ENCODE peak calls at places on chromosomes 7 and 10, in six cellular contexts. J is NCI-H2171 treated with DMSO at 0.1 percent for 48 hours; S is T-helper 9 cell; X is Right ventricle myocardium inferior; N is caudate nucleus; Y is naive thymus-derived CD4-positive, alpha-beta T cell. F is an unnamed sample.

GRCh38 chr10:50398383-50398782 is 147.1 kb upstream of the ASAH2 start:
- DNase-seq in Y (no peak), S (no peak), J (no peak), X (no peak), N (no peak), F (no peak)

GRCh38 chr10:132407243-132407746 is 10.3 kb downstream of the PWWP2B start:
- DNase-seq in N (no peak), Y (no peak), X (peak), S (no peak), J (no peak), F (no peak)

GRCh38 chr10:9853405-9854010 is 1164.2 kb upstream of the CELF2 start:
- DNase-seq in N (no peak), X (peak), Y (no peak), S (no peak), J (no peak), F (no peak)

GRCh38 chr10:80356563-80356999 is at the start of the genes DYDC1 and DYDC2:
- DNase-seq in N (peak), S (no peak), Y (peak), X (peak), J (peak), F (peak)

GRCh38 chr10:113751116-113751728 is at the start of gene PLEKHS1:
- DNase-seq in S (no peak), X (no peak), Y (no peak), N (no peak), J (no peak), F (no peak)

GRCh38 chr10:21584834-21585530 is 51.0 kb downstream of the MLLT10 start:
- DNase-seq in X (no peak), S (no peak), Y (no peak), N (no peak), J (no peak), F (no peak)

GRCh38 chr7:112449353-112449752 is 907 bp upstream of the IFRD1 start:
- DNase-seq in N (peak), Y (peak), J (no peak), X (no peak), S (no peak), F (no peak)

GRCh38 chr7:920351-921070 is 34.0 kb downstream of the ADAP1 start:
- DNase-seq in N (peak), S (no peak), J (no peak), X (peak), Y (no peak), F (no peak)

GRCh38 chr10:104333037-104333727 is 5.1 kb downstream of the ITPRIP start:
- DNase-seq in S (peak), N (no peak), X (no peak), J (no peak), Y (peak), F (peak)

GRCh38 chr10:70589762-70590662 is 12.5 kb downstream of the PRF1 start:
- DNase-seq in S (no peak), Y (no peak), J (peak), X (peak), N (peak), F (no peak)

GRCh38 chr10:132700168-132701098 is 85.5 kb downstream of the NKX6-2 start:
- DNase-seq in N (no peak), X (no peak), Y (no peak), S (no peak), J (no peak), F (no peak)

GRCh38 chr7:45221266-45221665 is 63.7 kb downstream of the RAMP3 start:
- DNase-seq in S (no peak), X (no peak), Y (no peak), J (no peak), N (no peak), F (no peak)

GRCh38 chr7:3650844-3651243 is 349.8 kb downstream of the SDK1 start:
- DNase-seq in Y (no peak), N (no peak), X (no peak), J (no peak), S (no peak), F (no peak)

GRCh38 chr10:127869329-127869728 is 23.4 kb downstream of the CLRN3 start:
- DNase-seq in S (no peak), Y (no peak), X (no peak), J (no peak), N (no peak), F (no peak)

GRCh38 chr7:129434846-129435318 is 650 bp downstream of the STRIP2 start:
- DNase-seq in N (no peak), J (peak), S (no peak), Y (peak), X (no peak), F (no peak)

GRCh38 chr10:81963606-81964005 is 88.6 kb downstream of the NRG3 start:
- DNase-seq in N (no peak), X (no peak), J (no peak), S (no peak), Y (no peak), F (no peak)

GRCh38 chr10:127195571-127196226 is 692 bp downstream of the INSYN2A start:
- DNase-seq in X (no peak), J (peak), N (no peak), Y (no peak), S (no peak), F (no peak)

GRCh38 chr10:18195060-18195799 is 55.0 kb downstream of the CACNB2 start:
- DNase-seq in X (peak), N (no peak), S (no peak), J (no peak), Y (no peak), F (no peak)

GRCh38 chr10:61643316-61643751 is 19.4 kb upstream of the CABCOCO1 start:
- DNase-seq in N (no peak), X (no peak), J (peak), Y (no peak), S (no peak), F (no peak)

GRCh38 chr10:95181731-95182130 is 12.3 kb upstream of the ACSM6 start:
- DNase-seq in X (no peak), N (no peak), S (no peak), J (no peak), Y (no peak), F (no peak)

GRCh38 chr7:106367018-106367420 is 82.2 kb upstream of the NAMPT start:
- DNase-seq in S (no peak), Y (no peak), N (no peak), X (no peak), J (peak), F (no peak)

GRCh38 chr10:5416981-5417380 is 4.6 kb downstream of the NET1 start:
- DNase-seq in N (no peak), J (peak), Y (no peak), S (no peak), X (no peak), F (no peak)

GRCh38 chr7:151632750-151633515 is 113.2 kb upstream of the RHEB start:
- DNase-seq in Y (peak), X (peak), S (peak), J (no peak), N (no peak), F (peak)

GRCh38 chr10:103845983-103846382 is 9.4 kb downstream of the SH3PXD2A start:
- DNase-seq in Y (peak), J (peak), X (peak), N (no peak), S (peak), F (no peak)

GRCh38 chr10:133160813-133161471 is 923 bp downstream of the KNDC1 start:
- DNase-seq in X (peak), N (no peak), J (peak), S (no peak), Y (no peak), F (no peak)

F was measured in naive thymus-derived CD8-positive, alpha-beta T cell.